ENCODE peak calls at places on chromosomes 11 and 22, in five cellular contexts. M is right lobe of liver, T is heart left ventricle, D is tibial nerve, C is Peyer's patch. L is an unnamed sample.

GRCh38 chr11:75450826-75451783 is 18.1 kb upstream of the KLHL35 start:
- DNase-seq in D (no peak), M (no peak), C (no peak), T (no peak), L (no peak)

GRCh38 chr11:69243496-69244200 is 50.3 kb upstream of the MYEOV start:
- DNase-seq in T (no peak), C (peak; percentile 21), D (no peak), M (no peak), L (no peak)

GRCh38 chr22:20092477-20092854 is 12.4 kb downstream of the DGCR8 start:
- DNase-seq in T (no peak), M (no peak), C (no peak), D (no peak), L (no peak)

GRCh38 chr11:67507242-67507890 is 596 bp downstream of the CDK2AP2 start:
- DNase-seq in T (peak; percentile 41), D (peak; percentile 62), C (peak; percentile 92), M (peak; percentile 89), L (peak; percentile 92)

GRCh38 chr22:38290347-38290746 is 17.5 kb upstream of the TMEM184B start:
- DNase-seq in C (peak; percentile 71), T (no peak), M (no peak), D (no peak), L (no peak)

GRCh38 chr11:13105237-13105844 is 96.2 kb downstream of the RASSF10 start:
- DNase-seq in T (peak; percentile 47), C (peak; percentile 50), M (no peak), D (no peak), L (no peak)

GRCh38 chr22:46484861-46485595 is 52.4 kb downstream of the CELSR1 start:
- DNase-seq in M (no peak), D (no peak), T (no peak), C (no peak), L (no peak)

GRCh38 chr11:111676878-111677585 is 74.8 kb downstream of the SIK2 start:
- DNase-seq in C (no peak), D (no peak), M (no peak), T (no peak), L (no peak)

GRCh38 chr11:20097319-20098221 is 62.7 kb downstream of the DBX1 start:
- DNase-seq in T (no peak), M (no peak), D (no peak), C (no peak), L (no peak)

GRCh38 chr22:50738649-50739227 is 734 bp downstream of the ACR start:
- DNase-seq in M (no peak), T (no peak), D (no peak), C (peak; percentile 18), L (no peak)

GRCh38 chr11:11491589-11491988 is 130.2 kb downstream of the GALNT18 start:
- DNase-seq in M (peak; percentile 19), C (no peak), T (no peak), D (no peak), L (no peak)

GRCh38 chr11:93196816-93197382 is 892 bp downstream of the SLC36A4 start:
- DNase-seq in T (no peak), M (no peak), C (no peak), D (no peak), L (no peak)

GRCh38 chr11:74932169-74932568 is 16.7 kb downstream of the XRRA1 start:
- DNase-seq in C (no peak), T (no peak), M (no peak), D (no peak), L (no peak)

GRCh38 chr22:25758316-25758715 is 16.3 kb downstream of the MYO18B start:
- DNase-seq in C (no peak), M (no peak), D (no peak), T (no peak), L (no peak)

GRCh38 chr11:19345519-19345847 is 104.7 kb upstream of the E2F8 start:
- DNase-seq in C (no peak), T (no peak), D (no peak), M (no peak), L (no peak)

GRCh38 chr11:908273-908672 is 2.3 kb downstream of the CHID1 start:
- DNase-seq in D (no peak), M (no peak), T (no peak), C (no peak), L (no peak)

GRCh38 chr22:42856179-42856864 is 751 bp downstream of the ARFGAP3 start:
- DNase-seq in M (peak; percentile 74), C (peak; percentile 83), D (peak; percentile 33), T (peak; percentile 73), L (peak; percentile 92)

GRCh38 chr11:69674267-69674885 is 777 bp downstream of the LTO1 start:
- DNase-seq in D (no peak), C (peak; percentile 53), M (no peak), T (no peak), L (no peak)

GRCh38 chr22:42001127-42001526 is 2.5 kb downstream of the WBP2NL start:
- DNase-seq in M (no peak), D (no peak), T (no peak), C (no peak), L (no peak)

GRCh38 chr11:67504023-67504949 is 877 bp downstream of the PITPNM1 start:
- DNase-seq in C (no peak), D (no peak), T (no peak), M (no peak), L (no peak)

GRCh38 chr22:43094085-43094484 is 4.9 kb upstream of the TTLL1 start:
- DNase-seq in D (no peak), C (peak; percentile 76), M (peak; percentile 54), T (peak; percentile 37), L (no peak)

GRCh38 chr11:31499576-31500178 is 9.7 kb downstream of the IMMP1L start:
- DNase-seq in D (no peak), T (no peak), M (no peak), C (no peak), L (no peak)

GRCh38 chr11:87437133-87437843 is 399.6 kb downstream of the TMEM135 start:
- DNase-seq in M (no peak), T (no peak), C (no peak), D (no peak), L (no peak)

GRCh38 chr22:29765905-29766631 is 739 bp downstream of the ZMAT5 start:
- DNase-seq in D (no peak), M (no peak), C (peak; percentile 62), T (no peak), L (no peak)

GRCh38 chr11:101848262-101848661 is 66.5 kb upstream of the CEP126 start:
- DNase-seq in C (no peak), D (peak; percentile 33), T (no peak), M (no peak), L (no peak)
- TF ChIP-seq CTCF in C (no peak), D (peak; percentile 38), T (peak; percentile 25), M (peak; percentile 57), L (no peak)

GRCh38 chr11:73395297-73396208 is 19.4 kb downstream of the RELT start:
- DNase-seq in D (no peak), M (no peak), T (no peak), C (no peak), L (no peak)
- TF ChIP-seq POLR2A in D (no peak), M (no peak), T (no peak), C (no peak), L (no peak)

DNA sequence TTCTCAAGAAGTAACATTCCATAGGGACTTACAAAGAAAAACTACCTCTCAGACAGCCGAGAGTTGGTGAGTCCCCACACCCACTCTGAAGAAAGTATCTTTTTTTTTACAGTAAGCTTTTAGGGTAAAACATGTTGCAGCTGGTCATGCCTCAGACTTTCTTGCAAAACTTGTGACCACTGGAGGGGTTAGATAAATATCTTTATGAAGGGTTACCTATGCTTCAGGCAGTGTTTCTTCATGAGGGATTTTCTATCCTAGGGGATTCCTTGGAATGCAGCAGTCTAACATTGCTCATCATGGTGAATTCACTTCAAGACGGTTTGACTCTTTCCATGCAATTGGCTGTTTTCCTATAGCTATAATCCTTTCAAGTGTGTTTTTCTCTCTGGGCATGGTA is 20.8 kb upstream of the SNX19 start:
- DNase-seq in D (no peak), C (no peak), T (no peak), M (no peak), L (no peak)
- H3K4me3 ChIP-seq in D (no peak overlapping the region), C (no peak overlapping the region), T (no peak overlapping the region), M (no peak overlapping the region), L (no peak overlapping the region)

GRCh38 chr22:44335903-44336803 is 23.4 kb upstream of the SHISAL1 start:
- DNase-seq in M (no peak), T (no peak), C (no peak), D (no peak), L (no peak)
- TF ChIP-seq CTCF in M (peak; percentile 21), T (no peak), C (no peak), D (no peak), L (no peak)

GRCh38 chr11:2815762-2816496 is 69.6 kb downstream of the CDKN1C start:
- DNase-seq in D (no peak), M (no peak), T (no peak), C (no peak), L (no peak)
- TF ChIP-seq POLR2A in D (no peak), M (no peak), T (no peak), C (no peak), L (no peak)

DNA sequence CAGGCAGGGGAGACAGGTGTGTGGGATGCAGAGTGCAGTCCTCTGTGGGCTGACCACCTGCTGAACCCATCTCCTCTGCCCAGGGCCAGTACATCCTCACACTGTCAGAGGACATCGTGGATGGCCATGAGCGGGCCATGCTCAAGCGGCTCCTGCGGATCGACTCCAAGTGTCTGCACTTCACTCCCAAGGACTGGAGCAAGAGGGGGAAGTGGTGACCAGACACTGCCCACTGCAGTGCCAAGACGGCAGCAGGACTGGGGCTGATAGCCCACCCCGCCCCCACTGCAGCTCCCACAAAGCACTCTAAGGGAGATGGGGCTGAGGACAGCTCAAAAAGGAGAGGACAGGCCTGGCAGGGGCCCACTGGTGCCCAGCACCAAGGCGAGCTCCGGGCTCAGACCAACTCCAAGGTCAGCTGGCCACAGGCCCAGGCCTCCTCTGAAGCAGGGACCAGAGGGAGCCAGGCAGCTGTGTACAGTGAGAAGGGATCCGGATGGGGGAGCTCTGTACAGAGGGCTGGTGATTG is 1.6 kb downstream of the RNASEH2C start:
- DNase-seq in T (no peak), C (no peak), D (no peak), M (peak; percentile 74), L (peak; percentile 79)
- H3K4me3 ChIP-seq in T (no peak overlapping the region), C (no peak overlapping the region), D (peak overlapping the region; percentile 88), M (no peak overlapping the region), L (no peak overlapping the region)